ENCODE peak calls at places on chromosomes 7 and 10, in nine cellular contexts. One of them, this sample, is unnamed.

GRCh38 chr10:77245953-77246352 is 391.7 kb downstream of the KCNMA1 start:
- DNase-seq in cardiac muscle cell: no peak
- DNase-seq in uterus: no peak
- DNase-seq in astrocyte of the spinal cord: no peak
- DNase-seq in IMR-90: peak
- DNase-seq in GM12878: no peak
- DNase-seq in GM13976: no peak
- DNase-seq in MCF 10A: peak
- DNase-seq in lung: no peak
- DNase-seq in this sample: peak

GRCh38 chr10:73894245-73894971 is 16.5 kb upstream of the PLAU start:
- DNase-seq in cardiac muscle cell: no peak
- DNase-seq in uterus: no peak
- DNase-seq in astrocyte of the spinal cord: peak
- DNase-seq in IMR-90: peak
- DNase-seq in GM12878: no peak
- DNase-seq in GM13976: no peak
- DNase-seq in MCF 10A: peak
- DNase-seq in lung: no peak
- DNase-seq in this sample: peak

GRCh38 chr10:126972622-126973414 is 67.6 kb downstream of the DOCK1 start:
- DNase-seq in cardiac muscle cell: no peak
- DNase-seq in uterus: no peak
- DNase-seq in astrocyte of the spinal cord: peak
- DNase-seq in IMR-90: peak
- DNase-seq in GM12878: no peak
- DNase-seq in GM13976: no peak
- DNase-seq in MCF 10A: peak
- DNase-seq in lung: no peak
- DNase-seq in this sample: peak

GRCh38 chr10:35875281-35875680 is 233.2 kb upstream of the FZD8 start:
- DNase-seq in cardiac muscle cell: peak
- DNase-seq in uterus: peak
- DNase-seq in astrocyte of the spinal cord: peak
- DNase-seq in IMR-90: peak
- DNase-seq in GM12878: no peak
- DNase-seq in GM13976: no peak
- DNase-seq in MCF 10A: no peak
- DNase-seq in lung: no peak
- DNase-seq in this sample: peak

GRCh38 chr7:88919484-88920131 is 124.1 kb upstream of the TEX47 start:
- DNase-seq in cardiac muscle cell: no peak
- DNase-seq in uterus: no peak
- DNase-seq in astrocyte of the spinal cord: peak
- DNase-seq in IMR-90: no peak
- DNase-seq in GM12878: no peak
- DNase-seq in GM13976: no peak
- DNase-seq in MCF 10A: no peak
- DNase-seq in lung: no peak
- DNase-seq in this sample: no peak

GRCh38 chr7:1474736-1475135 is 15.5 kb upstream of the MICALL2 start:
- DNase-seq in cardiac muscle cell: no peak
- DNase-seq in uterus: no peak
- DNase-seq in astrocyte of the spinal cord: no peak
- DNase-seq in IMR-90: peak
- DNase-seq in GM12878: no peak
- DNase-seq in GM13976: no peak
- DNase-seq in MCF 10A: no peak
- DNase-seq in lung: no peak
- DNase-seq in this sample: no peak

GRCh38 chr10:10629512-10629911 is 388.2 kb upstream of the CELF2 start:
- DNase-seq in cardiac muscle cell: no peak
- DNase-seq in uterus: no peak
- DNase-seq in astrocyte of the spinal cord: no peak
- DNase-seq in IMR-90: peak
- DNase-seq in GM12878: no peak
- DNase-seq in GM13976: no peak
- DNase-seq in MCF 10A: no peak
- DNase-seq in lung: no peak
- DNase-seq in this sample: no peak

GRCh38 chr10:132158122-132158741 is 28.5 kb upstream of the DPYSL4 start:
- DNase-seq in cardiac muscle cell: no peak
- DNase-seq in uterus: no peak
- DNase-seq in astrocyte of the spinal cord: no peak
- DNase-seq in IMR-90: no peak
- DNase-seq in GM12878: no peak
- DNase-seq in GM13976: peak
- DNase-seq in MCF 10A: no peak
- DNase-seq in lung: no peak
- DNase-seq in this sample: no peak

GRCh38 chr7:77331938-77332695 is 84.0 kb downstream of the GSAP start:
- DNase-seq in cardiac muscle cell: peak
- DNase-seq in uterus: peak
- DNase-seq in astrocyte of the spinal cord: peak
- DNase-seq in IMR-90: peak
- DNase-seq in GM12878: peak
- DNase-seq in GM13976: peak
- DNase-seq in MCF 10A: peak
- DNase-seq in lung: peak
- DNase-seq in this sample: peak

GRCh38 chr10:113331971-113332370 is 220.9 kb upstream of the HABP2 start:
- DNase-seq in cardiac muscle cell: no peak
- DNase-seq in uterus: no peak
- DNase-seq in astrocyte of the spinal cord: no peak
- DNase-seq in IMR-90: no peak
- DNase-seq in GM12878: no peak
- DNase-seq in GM13976: no peak
- DNase-seq in MCF 10A: no peak
- DNase-seq in lung: no peak
- DNase-seq in this sample: no peak

GRCh38 chr10:80196270-80196949 is 8.9 kb downstream of the ANXA11 start:
- DNase-seq in cardiac muscle cell: peak
- DNase-seq in uterus: no peak
- DNase-seq in astrocyte of the spinal cord: peak
- DNase-seq in IMR-90: peak
- DNase-seq in GM12878: peak
- DNase-seq in GM13976: no peak
- DNase-seq in MCF 10A: peak
- DNase-seq in lung: peak
- DNase-seq in this sample: peak

GRCh38 chr10:95260397-95260881 is 30.4 kb downstream of the PDLIM1 start:
- DNase-seq in cardiac muscle cell: peak
- DNase-seq in uterus: no peak
- DNase-seq in astrocyte of the spinal cord: peak
- DNase-seq in IMR-90: peak
- DNase-seq in GM12878: no peak
- DNase-seq in GM13976: peak
- DNase-seq in MCF 10A: peak
- DNase-seq in lung: no peak
- DNase-seq in this sample: peak

GRCh38 chr10:110181911-110182310 is 25.5 kb upstream of the MXI1 start:
- DNase-seq in cardiac muscle cell: no peak
- DNase-seq in uterus: no peak
- DNase-seq in astrocyte of the spinal cord: no peak
- DNase-seq in IMR-90: no peak
- DNase-seq in GM12878: no peak
- DNase-seq in GM13976: no peak
- DNase-seq in MCF 10A: no peak
- DNase-seq in lung: no peak
- DNase-seq in this sample: no peak

GRCh38 chr7:150950496-150951180 is 27.5 kb downstream of the KCNH2 start:
- DNase-seq in cardiac muscle cell: no peak
- DNase-seq in uterus: no peak
- DNase-seq in astrocyte of the spinal cord: no peak
- DNase-seq in IMR-90: no peak
- DNase-seq in GM12878: no peak
- DNase-seq in GM13976: no peak
- DNase-seq in MCF 10A: no peak
- DNase-seq in lung: no peak
- DNase-seq in this sample: no peak

GRCh38 chr7:134472572-134473242 is 13.8 kb upstream of the AKR1B1 start:
- DNase-seq in cardiac muscle cell: no peak
- DNase-seq in uterus: no peak
- DNase-seq in astrocyte of the spinal cord: no peak
- DNase-seq in IMR-90: no peak
- DNase-seq in GM12878: no peak
- DNase-seq in GM13976: no peak
- DNase-seq in MCF 10A: no peak
- DNase-seq in lung: no peak
- DNase-seq in this sample: no peak

GRCh38 chr10:104018471-104018870 is 51.5 kb downstream of the SLK start:
- DNase-seq in cardiac muscle cell: no peak
- DNase-seq in uterus: no peak
- DNase-seq in astrocyte of the spinal cord: no peak
- DNase-seq in IMR-90: no peak
- DNase-seq in GM12878: no peak
- DNase-seq in GM13976: no peak
- DNase-seq in MCF 10A: no peak
- DNase-seq in lung: no peak
- DNase-seq in this sample: no peak

GRCh38 chr10:127579640-127580039 is 30.5 kb downstream of the NPS start:
- DNase-seq in cardiac muscle cell: no peak
- DNase-seq in uterus: no peak
- DNase-seq in astrocyte of the spinal cord: no peak
- DNase-seq in IMR-90: no peak
- DNase-seq in GM12878: no peak
- DNase-seq in GM13976: no peak
- DNase-seq in MCF 10A: no peak
- DNase-seq in lung: no peak
- DNase-seq in this sample: no peak

GRCh38 chr7:121123028-121123427 is 134.5 kb downstream of the CPED1 start:
- DNase-seq in cardiac muscle cell: no peak
- DNase-seq in uterus: no peak
- DNase-seq in astrocyte of the spinal cord: no peak
- DNase-seq in IMR-90: peak
- DNase-seq in GM12878: no peak
- DNase-seq in GM13976: no peak
- DNase-seq in MCF 10A: no peak
- DNase-seq in lung: no peak
- DNase-seq in this sample: peak

GRCh38 chr7:6423942-6424701 is 23.6 kb downstream of the DAGLB start:
- DNase-seq in cardiac muscle cell: no peak
- DNase-seq in uterus: no peak
- DNase-seq in astrocyte of the spinal cord: no peak
- DNase-seq in IMR-90: no peak
- DNase-seq in GM12878: no peak
- DNase-seq in GM13976: no peak
- DNase-seq in MCF 10A: peak
- DNase-seq in lung: no peak
- DNase-seq in this sample: peak

DNA sequence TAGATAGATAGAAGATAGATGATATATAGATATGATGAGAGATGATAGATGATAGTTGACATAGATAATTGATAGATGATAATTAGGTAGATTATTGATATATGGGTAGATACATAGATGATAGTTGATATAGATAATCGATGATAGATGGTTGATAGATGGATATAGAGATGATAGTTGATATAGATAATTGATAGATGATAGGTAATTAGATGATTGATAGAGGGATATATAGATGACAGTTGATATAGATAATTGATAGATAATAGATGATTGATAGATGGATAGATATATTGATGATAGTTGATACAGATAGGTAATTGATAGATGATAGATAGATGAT is 72.3 kb downstream of the PRR15 start:
- DNase-seq in cardiac muscle cell: no peak
- DNase-seq in uterus: no peak
- DNase-seq in astrocyte of the spinal cord: no peak
- DNase-seq in IMR-90: no peak
- DNase-seq in GM12878: no peak
- DNase-seq in GM13976: no peak
- DNase-seq in MCF 10A: no peak
- DNase-seq in lung: no peak
- DNase-seq in this sample: no peak
- TF ChIP-seq CTCF in cardiac muscle cell: no peak
- TF ChIP-seq CTCF in uterus: no peak
- TF ChIP-seq CTCF in astrocyte of the spinal cord: no peak
- TF ChIP-seq CTCF in IMR-90: no peak
- TF ChIP-seq CTCF in GM12878: no peak
- TF ChIP-seq CTCF in GM13976: no peak
- TF ChIP-seq CTCF in MCF 10A: no peak
- TF ChIP-seq CTCF in lung: no peak
- TF ChIP-seq CTCF in this sample: no peak

DNA sequence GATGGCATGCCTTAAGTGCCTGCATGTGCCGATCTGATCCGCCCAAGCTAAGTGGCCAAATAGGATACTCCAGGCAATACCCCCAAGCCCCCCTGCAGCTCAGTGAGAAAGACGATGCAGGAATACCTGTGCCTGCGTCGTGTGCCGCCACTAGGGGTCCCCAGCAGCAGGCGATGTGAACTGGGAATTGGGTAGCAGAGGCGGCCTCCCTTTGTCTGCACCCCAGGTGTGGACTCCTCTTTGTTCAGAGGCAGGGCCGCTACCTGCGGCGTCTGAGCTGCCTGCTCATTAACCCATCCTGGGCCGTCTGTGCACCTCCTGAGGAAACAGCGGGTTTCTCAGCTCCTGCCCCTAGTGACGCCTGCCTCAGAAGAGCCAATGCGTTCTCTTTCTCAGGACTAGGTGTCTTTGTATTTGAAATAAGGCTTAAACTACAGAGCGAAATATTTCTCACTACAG is 4.8 kb upstream of the CHN2 start:
- DNase-seq in cardiac muscle cell: peak
- DNase-seq in uterus: peak
- DNase-seq in astrocyte of the spinal cord: peak
- DNase-seq in IMR-90: no peak
- DNase-seq in GM12878: no peak
- DNase-seq in GM13976: peak
- DNase-seq in MCF 10A: peak
- DNase-seq in lung: peak
- DNase-seq in this sample: peak
- TF ChIP-seq CTCF in cardiac muscle cell: peak
- TF ChIP-seq CTCF in uterus: peak
- TF ChIP-seq CTCF in astrocyte of the spinal cord: peak
- TF ChIP-seq CTCF in IMR-90: peak
- TF ChIP-seq CTCF in GM12878: peak
- TF ChIP-seq CTCF in GM13976: peak
- TF ChIP-seq CTCF in MCF 10A: peak
- TF ChIP-seq CTCF in lung: peak
- TF ChIP-seq CTCF in this sample: peak

DNA sequence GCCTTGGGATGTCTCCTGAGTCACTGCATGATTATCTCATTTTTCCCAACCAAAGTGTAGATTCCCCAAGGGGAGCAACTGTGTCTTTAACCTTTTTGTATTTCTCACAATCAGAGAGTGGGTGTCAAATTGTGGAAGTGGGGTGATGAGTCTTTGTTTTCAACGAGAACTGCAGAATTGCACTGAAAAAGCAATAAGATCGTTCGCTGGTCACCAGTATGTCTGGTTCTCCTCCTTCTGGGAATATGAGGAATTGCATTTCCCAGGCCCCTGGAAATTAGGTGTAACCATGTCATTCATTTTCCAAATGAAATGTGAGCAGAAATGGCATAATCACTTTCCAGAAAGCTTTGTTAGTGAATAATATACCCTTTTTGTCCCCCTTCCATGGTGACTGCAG is 326.9 kb downstream of the GPAM start:
- DNase-seq in cardiac muscle cell: peak
- DNase-seq in uterus: no peak
- DNase-seq in astrocyte of the spinal cord: no peak
- DNase-seq in IMR-90: no peak
- DNase-seq in GM12878: no peak
- DNase-seq in GM13976: no peak
- DNase-seq in MCF 10A: peak
- DNase-seq in lung: no peak
- DNase-seq in this sample: peak
- TF ChIP-seq CTCF in cardiac muscle cell: no peak
- TF ChIP-seq CTCF in uterus: peak
- TF ChIP-seq CTCF in astrocyte of the spinal cord: peak
- TF ChIP-seq CTCF in IMR-90: no peak
- TF ChIP-seq CTCF in GM12878: no peak
- TF ChIP-seq CTCF in GM13976: no peak
- TF ChIP-seq CTCF in MCF 10A: peak
- TF ChIP-seq CTCF in lung: no peak
- TF ChIP-seq CTCF in this sample: peak

GRCh38 chr10:102542800-102543418 is 39.1 kb downstream of the SUFU start:
- DNase-seq in cardiac muscle cell: no peak
- DNase-seq in uterus: no peak
- DNase-seq in astrocyte of the spinal cord: peak
- DNase-seq in IMR-90: peak
- DNase-seq in GM12878: no peak
- DNase-seq in GM13976: no peak
- DNase-seq in MCF 10A: peak
- DNase-seq in lung: no peak
- DNase-seq in this sample: peak
- TF ChIP-seq CTCF in cardiac muscle cell: no peak
- TF ChIP-seq CTCF in uterus: no peak
- TF ChIP-seq CTCF in astrocyte of the spinal cord: no peak
- TF ChIP-seq CTCF in IMR-90: no peak
- TF ChIP-seq CTCF in GM12878: no peak
- TF ChIP-seq CTCF in GM13976: no peak
- TF ChIP-seq CTCF in MCF 10A: no peak
- TF ChIP-seq CTCF in lung: no peak
- TF ChIP-seq CTCF in this sample: no peak

This sample was measured in choroid plexus epithelial cell.